ENCODE peak calls at places on chromosomes 5 and 9, in six cellular contexts. One of them, this sample, is unnamed.

GRCh38 chr9:79023134-79023577 is 548.6 kb upstream of the TLE4 start:
- DNase-seq in ACHN: peak; percentile 78
- DNase-seq in epithelial cell of prostate: peak; percentile 79
- DNase-seq in SJSA1: peak; percentile 89
- DNase-seq in choroid plexus epithelial cell: peak; percentile 91
- DNase-seq in HEK293T: no peak
- DNase-seq in this sample: no peak

GRCh38 chr5:115033861-115034260 is 135.8 kb downstream of the TRIM36 start:
- DNase-seq in HEK293T: peak; percentile 12
- DNase-seq in ACHN: no peak
- DNase-seq in SJSA1: no peak
- DNase-seq in choroid plexus epithelial cell: no peak
- DNase-seq in epithelial cell of prostate: no peak
- DNase-seq in this sample: no peak

GRCh38 chr5:61052870-61053269 is 107.9 kb downstream of the NDUFAF2 start:
- DNase-seq in SJSA1: peak; percentile 93
- DNase-seq in HEK293T: no peak
- DNase-seq in ACHN: peak; percentile 89
- DNase-seq in epithelial cell of prostate: peak; percentile 77
- DNase-seq in choroid plexus epithelial cell: peak; percentile 85
- DNase-seq in this sample: no peak

GRCh38 chr5:34656700-34657549 is 797 bp downstream of the RAI14 start:
- DNase-seq in HEK293T: peak; percentile 28
- DNase-seq in epithelial cell of prostate: no peak
- DNase-seq in choroid plexus epithelial cell: peak; percentile 33
- DNase-seq in SJSA1: peak; percentile 9
- DNase-seq in ACHN: peak; percentile 37
- DNase-seq in this sample: peak; percentile 65

GRCh38 chr5:140372971-140373487 is 13.0 kb downstream of the SLC4A9 start:
- DNase-seq in SJSA1: peak; percentile 81
- DNase-seq in choroid plexus epithelial cell: peak; percentile 74
- DNase-seq in ACHN: peak; percentile 75
- DNase-seq in epithelial cell of prostate: no peak
- DNase-seq in HEK293T: peak; percentile 77
- DNase-seq in this sample: peak; percentile 85

GRCh38 chr9:127731938-127732337 is 3.2 kb downstream of the TOR2A start:
- DNase-seq in ACHN: no peak
- DNase-seq in epithelial cell of prostate: no peak
- DNase-seq in SJSA1: no peak
- DNase-seq in HEK293T: no peak
- DNase-seq in choroid plexus epithelial cell: no peak
- DNase-seq in this sample: no peak

GRCh38 chr5:179817071-179817840 is 3.4 kb upstream of the SQSTM1 start:
- DNase-seq in SJSA1: no peak
- DNase-seq in HEK293T: no peak
- DNase-seq in ACHN: no peak
- DNase-seq in epithelial cell of prostate: no peak
- DNase-seq in choroid plexus epithelial cell: no peak
- DNase-seq in this sample: no peak

GRCh38 chr5:7668161-7668560 is 182.8 kb downstream of the CFAP90 start:
- DNase-seq in ACHN: no peak
- DNase-seq in SJSA1: no peak
- DNase-seq in choroid plexus epithelial cell: no peak
- DNase-seq in HEK293T: no peak
- DNase-seq in epithelial cell of prostate: no peak
- DNase-seq in this sample: no peak

GRCh38 chr5:35229076-35230042 is 928 bp downstream of the PRLR start:
- DNase-seq in choroid plexus epithelial cell: no peak
- DNase-seq in SJSA1: no peak
- DNase-seq in ACHN: peak; percentile 9
- DNase-seq in HEK293T: peak; percentile 25
- DNase-seq in epithelial cell of prostate: no peak
- DNase-seq in this sample: no peak

GRCh38 chr5:145796318-145796717 is 38.8 kb downstream of the PRELID2 start:
- DNase-seq in HEK293T: no peak
- DNase-seq in epithelial cell of prostate: no peak
- DNase-seq in ACHN: no peak
- DNase-seq in SJSA1: no peak
- DNase-seq in choroid plexus epithelial cell: peak; percentile 21
- DNase-seq in this sample: no peak

This sample was measured in suprapubic skin.